ENCODE peak calls at places on chromosome 9, in ten cellular contexts. W is astrocyte of the cerebellum; I is endothelial cell of umbilical vein; Z is AG09309; A is psoas muscle; K is body of pancreas; Y is CD8-positive, alpha-beta memory T cell; S is cardiac muscle cell; B is H7; C is AG04450. P is an unnamed sample.

GRCh38 chr9:101337237-101337636 is 47.6 kb downstream of the BAAT start:
- DNase-seq in W (no peak), I (no peak), Z (no peak), A (no peak), K (no peak), Y (no peak), S (no peak), B (no peak), C (no peak), P (no peak)

GRCh38 chr9:127885508-127886281 is 8.2 kb upstream of the AK1 start:
- DNase-seq in W (no peak), I (no peak), Z (no peak), A (no peak), K (no peak), Y (no peak), S (no peak), B (peak; percentile 46), C (no peak), P (no peak)

GRCh38 chr9:104232781-104233341 is 138.8 kb downstream of the SMC2 start:
- DNase-seq in W (peak; percentile 78), I (peak; percentile 66), Z (no peak), A (no peak), K (no peak), Y (no peak), S (peak; percentile 81), B (no peak), C (no peak), P (peak; percentile 91)

GRCh38 chr9:6590772-6591384 is 54.7 kb downstream of the GLDC start:
- DNase-seq in W (no peak), I (no peak), Z (no peak), A (no peak), K (no peak), Y (no peak), S (no peak), B (no peak), C (no peak), P (no peak)

GRCh38 chr9:37987467-37987981 is 81.5 kb downstream of the SHB start:
- DNase-seq in W (no peak), I (no peak), Z (no peak), A (no peak), K (peak; percentile 57), Y (no peak), S (no peak), B (no peak), C (no peak), P (no peak)

GRCh38 chr9:28135571-28135970 is 562.3 kb upstream of the C9orf72 start:
- DNase-seq in W (no peak), I (peak; percentile 18), Z (no peak), A (no peak), K (no peak), Y (no peak), S (no peak), B (no peak), C (no peak), P (no peak)

GRCh38 chr9:89408628-89409101 is 89.2 kb downstream of the SEMA4D start:
- DNase-seq in W (no peak), I (no peak), Z (no peak), A (no peak), K (no peak), Y (peak; percentile 72), S (no peak), B (no peak), C (no peak), P (no peak)

GRCh38 chr9:107054146-107054545 is 191.2 kb downstream of the ZNF462 start:
- DNase-seq in W (no peak), I (no peak), Z (no peak), A (no peak), K (no peak), Y (no peak), S (no peak), B (no peak), C (no peak), P (no peak)

GRCh38 chr9:6412572-6413364 is at the start of gene UHRF2:
- DNase-seq in W (peak; percentile 91), I (peak; percentile 97), Z (peak; percentile 86), A (peak; percentile 98), K (peak; percentile 99), Y (peak; percentile 96), S (peak; percentile 98), B (peak; percentile 96), C (peak; percentile 94), P (peak; percentile 90)

GRCh38 chr9:36987891-36988290 is 46.2 kb downstream of the PAX5 start:
- DNase-seq in W (no peak), I (no peak), Z (no peak), A (no peak), K (no peak), Y (no peak), S (no peak), B (peak; percentile 57), C (no peak), P (no peak)

GRCh38 chr9:36868591-36869282 is 165.3 kb downstream of the PAX5 start:
- DNase-seq in W (no peak), I (no peak), Z (no peak), A (no peak), K (no peak), Y (no peak), S (no peak), B (no peak), C (no peak), P (no peak)

GRCh38 chr9:81879501-81879916 is 48.7 kb upstream of the SPATA31D4 start:
- DNase-seq in W (no peak), I (peak; percentile 92), Z (no peak), A (no peak), K (no peak), Y (no peak), S (no peak), B (no peak), C (no peak), P (no peak)

GRCh38 chr9:125932012-125932411 is 184.8 kb downstream of the PBX3 start:
- DNase-seq in W (peak; percentile 99), I (peak; percentile 93), Z (peak; percentile 98), A (no peak), K (no peak), Y (no peak), S (peak; percentile 96), B (no peak), C (peak; percentile 93), P (peak; percentile 99)

GRCh38 chr9:124654431-124654830 is 116.7 kb downstream of the NR6A1 start:
- DNase-seq in W (no peak), I (no peak), Z (no peak), A (no peak), K (no peak), Y (no peak), S (no peak), B (no peak), C (no peak), P (no peak)

GRCh38 chr9:131273791-131274673 is 2.3 kb downstream of the FAM78A start:
- DNase-seq in W (no peak), I (peak; percentile 64), Z (no peak), A (no peak), K (no peak), Y (no peak), S (no peak), B (no peak), C (no peak), P (no peak)
- H3K4me3 ChIP-seq in W (no peak overlapping the region), I (peak overlapping the region; percentile 81), Z (no peak overlapping the region), A (peak overlapping the region; percentile 70), K (no peak overlapping the region), Y (peak overlapping the region; percentile 82), S (peak overlapping the region; percentile 98), B (no peak overlapping the region), C (no peak overlapping the region), P (no peak overlapping the region)

GRCh38 chr9:13613296-13613695 is 333.8 kb upstream of the MPDZ start:
- DNase-seq in W (no peak), I (no peak), Z (no peak), A (no peak), K (no peak), Y (no peak), S (no peak), B (no peak), C (no peak), P (no peak)
- H3K4me3 ChIP-seq in W (no peak overlapping the region), I (no peak overlapping the region), Z (no peak overlapping the region), A (no peak overlapping the region), K (no peak overlapping the region), Y (no peak overlapping the region), S (no peak overlapping the region), B (no peak overlapping the region), C (no peak overlapping the region), P (no peak overlapping the region)

GRCh38 chr9:113501821-113502220 is 38.3 kb downstream of the RGS3 start:
- DNase-seq in W (no peak), I (no peak), Z (no peak), A (no peak), K (no peak), Y (no peak), S (no peak), B (no peak), C (no peak), P (no peak)

GRCh38 chr9:113503131-113503541 is 39.6 kb downstream of the RGS3 start:
- DNase-seq in W (no peak), I (peak; percentile 62), Z (no peak), A (no peak), K (no peak), Y (no peak), S (no peak), B (no peak), C (no peak), P (no peak)

GRCh38 chr9:113503613-113504230 is 40.2 kb downstream of the RGS3 start:
- DNase-seq in W (no peak), I (peak; percentile 97), Z (no peak), A (no peak), K (no peak), Y (no peak), S (peak; percentile 73), B (no peak), C (no peak), P (no peak)

GRCh38 chr9:113501129-113501686 is 37.7 kb downstream of the RGS3 start:
- DNase-seq in W (no peak), I (peak; percentile 98), Z (no peak), A (no peak), K (no peak), Y (no peak), S (no peak), B (peak; percentile 85), C (no peak), P (no peak)

DNA sequence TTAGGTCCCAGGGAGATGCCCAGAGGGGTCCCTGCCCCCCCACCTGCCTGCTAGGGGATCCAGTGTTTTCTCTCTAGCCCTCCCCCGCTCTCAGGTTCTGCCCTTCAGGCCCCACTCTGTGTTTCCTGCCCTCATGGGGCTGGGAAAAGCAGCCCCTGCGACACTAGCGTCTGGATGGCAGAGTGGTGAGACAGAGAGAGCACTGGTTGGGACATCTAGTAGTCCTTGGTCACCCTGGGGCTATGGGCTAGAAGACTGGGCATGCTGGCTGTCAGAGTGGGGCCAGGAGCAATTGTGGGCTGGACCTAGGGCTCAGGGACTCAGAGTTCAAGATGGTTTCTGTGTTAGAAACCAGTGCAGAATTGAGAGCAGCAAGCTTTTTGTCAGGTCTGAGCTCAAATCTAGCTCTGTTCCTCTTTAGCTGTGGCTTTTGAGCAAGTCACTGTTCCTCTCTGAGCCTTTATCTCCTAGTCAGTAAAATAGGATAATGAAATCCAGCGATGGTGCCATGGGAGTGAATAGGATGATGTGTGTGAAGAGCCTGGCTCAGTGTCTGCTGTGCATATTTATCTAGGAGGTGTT is 39.0 kb downstream of the RGS3 start:
- DNase-seq in W (no peak), I (peak; percentile 59), Z (no peak), A (no peak), K (no peak), Y (no peak), S (no peak), B (no peak), C (no peak), P (no peak)
- H3K4me3 ChIP-seq in W (no peak overlapping the region), I (peak overlapping the region; percentile 94), Z (no peak overlapping the region), A (peak overlapping the region; percentile 58), K (no peak overlapping the region), Y (no peak overlapping the region), S (no peak overlapping the region), B (no peak overlapping the region), C (no peak overlapping the region), P (no peak overlapping the region)

GRCh38 chr9:129333961-129334743 is 156.1 kb upstream of the IER5L start:
- DNase-seq in W (peak; percentile 92), I (peak; percentile 49), Z (peak; percentile 87), A (peak; percentile 91), K (peak; percentile 95), Y (peak; percentile 32), S (peak; percentile 99), B (peak; percentile 96), C (peak; percentile 87), P (peak; percentile 100)
- H3K4me3 ChIP-seq in W (no peak overlapping the region), I (no peak overlapping the region), Z (no peak overlapping the region), A (no peak overlapping the region), K (no peak overlapping the region), Y (peak overlapping the region; percentile 38), S (no peak overlapping the region), B (peak overlapping the region; percentile 33), C (peak overlapping the region; percentile 12), P (no peak overlapping the region)